ENCODE peak calls at places on chromosome 9, in eight cellular contexts. Q is midbrain; L is stimulated activated CD8-positive, alpha-beta memory T cell treated with anti-CD3 and anti-CD28 coated beads, Interleukin-7, amount 100 ng/mL, for 1 hour; C is CD8-positive, alpha-beta memory T cell; E is psoas muscle; A is HTR-8/SVneo; F is activated T-helper 1 cell treated with anti-CD3 and anti-CD28 coated beads, Interleukin-12 subunit alpha, Interleukin-12 subunit beta, Interleukin-2, Interleukin-4 antibody, amounts not matched to agents 30 ng/mL and 10 ng/mL and 1 ng/mL, durations not matched to agents 14 hours and 24 hours and 36 hours; R is T-helper 1 cell. V is an unnamed sample.

GRCh38 chr9:89677696-89678393 is 73.0 kb downstream of the GADD45G start:
- DNase-seq in Q (no peak), L (no peak), C (no peak), E (no peak), A (no peak), F (no peak), R (no peak), V (no peak)

GRCh38 chr9:27088981-27089380 is 20.0 kb upstream of the TEK start:
- DNase-seq in Q (no peak), L (no peak), C (no peak), E (no peak), A (no peak), F (no peak), R (no peak), V (no peak)

GRCh38 chr9:91908746-91909145 is 41.3 kb downstream of the ROR2 start:
- DNase-seq in Q (no peak), L (no peak), C (no peak), E (no peak), A (no peak), F (no peak), R (no peak), V (no peak)

GRCh38 chr9:80146466-80146865 is 574.7 kb downstream of the TLE4 start:
- DNase-seq in Q (peak; percentile 0), L (no peak), C (no peak), E (no peak), A (peak; percentile 1), F (no peak), R (no peak), V (no peak)

GRCh38 chr9:71762900-71763653 is 5.2 kb downstream of the CEMIP2 start:
- DNase-seq in Q (no peak), L (no peak), C (no peak), E (no peak), A (no peak), F (no peak), R (no peak), V (peak; percentile 68)

GRCh38 chr9:99294850-99295461 is 72.9 kb downstream of the SEC61B start:
- DNase-seq in Q (no peak), L (no peak), C (no peak), E (no peak), A (peak; percentile 2), F (no peak), R (no peak), V (no peak)

GRCh38 chr9:5428794-5429528 is 8.8 kb downstream of the PLGRKT start:
- DNase-seq in Q (no peak), L (no peak), C (no peak), E (no peak), A (no peak), F (no peak), R (no peak), V (no peak)

GRCh38 chr9:14895806-14896205 is 14.4 kb downstream of the FREM1 start:
- DNase-seq in Q (no peak), L (no peak), C (no peak), E (no peak), A (no peak), F (no peak), R (no peak), V (peak; percentile 65)

GRCh38 chr9:77759391-77759790 is 111.3 kb upstream of the GNA14 start:
- DNase-seq in Q (no peak), L (no peak), C (no peak), E (no peak), A (no peak), F (no peak), R (no peak), V (no peak)

GRCh38 chr9:14153310-14153720 is 160.6 kb downstream of the NFIB start:
- DNase-seq in Q (no peak), L (no peak), C (no peak), E (no peak), A (no peak), F (no peak), R (no peak), V (no peak)

GRCh38 chr9:102445181-102445747 is 549.9 kb upstream of the CYLC2 start:
- DNase-seq in Q (no peak), L (no peak), C (no peak), E (no peak), A (no peak), F (no peak), R (no peak), V (no peak)

GRCh38 chr9:130668694-130669093 is 4.3 kb downstream of the PRDM12 start:
- DNase-seq in Q (no peak), L (no peak), C (no peak), E (no peak), A (no peak), F (no peak), R (no peak), V (no peak)

GRCh38 chr9:135156525-135157510 is 69.3 kb downstream of the OLFM1 start:
- DNase-seq in Q (peak; percentile 14), L (no peak), C (no peak), E (peak; percentile 68), A (peak; percentile 48), F (peak; percentile 3), R (no peak), V (peak; percentile 9)

GRCh38 chr9:118635416-118635815 is 733.8 kb downstream of the BRINP1 start:
- DNase-seq in Q (no peak), L (no peak), C (no peak), E (no peak), A (no peak), F (no peak), R (no peak), V (no peak)

GRCh38 chr9:121736147-121736721 is 84.8 kb downstream of the DAB2IP start:
- DNase-seq in Q (no peak), L (no peak), C (no peak), E (peak; percentile 85), A (no peak), F (no peak), R (no peak), V (no peak)

GRCh38 chr9:22111871-22112247 is 102.8 kb upstream of the CDKN2B start:
- DNase-seq in Q (no peak), L (no peak), C (no peak), E (no peak), A (no peak), F (no peak), R (no peak), V (peak; percentile 82)

GRCh38 chr9:134710912-134711311 is 69.3 kb downstream of the COL5A1 start:
- DNase-seq in Q (no peak), L (no peak), C (no peak), E (peak; percentile 47), A (no peak), F (no peak), R (no peak), V (no peak)

GRCh38 chr9:115921301-115921700 is 232.3 kb upstream of the PAPPA start:
- DNase-seq in Q (no peak), L (no peak), C (no peak), E (no peak), A (no peak), F (no peak), R (no peak), V (no peak)

GRCh38 chr9:125142560-125143376 is 560 bp downstream of the SCAI start:
- DNase-seq in Q (no peak), L (no peak), C (no peak), E (no peak), A (peak; percentile 4), F (no peak), R (no peak), V (no peak)

GRCh38 chr9:137509198-137509597 is 41.0 kb downstream of the PNPLA7 start:
- DNase-seq in Q (no peak), L (no peak), C (no peak), E (peak; percentile 10), A (no peak), F (no peak), R (no peak), V (no peak)

GRCh38 chr9:30970186-30970585 is 1414.3 kb upstream of the ACO1 start:
- DNase-seq in Q (no peak), L (no peak), C (no peak), E (no peak), A (no peak), F (no peak), R (no peak), V (no peak)

GRCh38 chr9:126844085-126844484 is 16.4 kb upstream of the ZBTB34 start:
- DNase-seq in Q (peak; percentile 40), L (no peak), C (no peak), E (no peak), A (peak; percentile 72), F (no peak), R (no peak), V (peak; percentile 87)

GRCh38 chr9:69857828-69858227 is 37.2 kb downstream of the CFAP95 start:
- DNase-seq in Q (no peak), L (no peak), C (no peak), E (no peak), A (no peak), F (no peak), R (no peak), V (no peak)

GRCh38 chr9:96344458-96345180 is 38.9 kb downstream of the SLC35D2 start:
- DNase-seq in Q (peak; percentile 69), L (no peak), C (no peak), E (no peak), A (peak; percentile 84), F (no peak), R (no peak), V (peak; percentile 76)

GRCh38 chr9:91714020-91714721 is 235.9 kb downstream of the ROR2 start:
- DNase-seq in Q (no peak), L (no peak), C (no peak), E (peak; percentile 77), A (peak; percentile 28), F (no peak), R (no peak), V (peak; percentile 21)

GRCh38 chr9:101437806-101438232 is 2.2 kb upstream of the ALDOB start:
- DNase-seq in Q (no peak), L (no peak), C (no peak), E (no peak), A (no peak), F (no peak), R (no peak), V (no peak)

GRCh38 chr9:68480807-68481206 is 59.9 kb downstream of the TMEM252 start:
- DNase-seq in Q (no peak), L (no peak), C (no peak), E (no peak), A (no peak), F (no peak), R (no peak), V (no peak)

GRCh38 chr9:131580358-131580757 is 35.0 kb downstream of the PRRT1B start:
- DNase-seq in Q (no peak), L (no peak), C (no peak), E (no peak), A (no peak), F (no peak), R (no peak), V (no peak)

GRCh38 chr9:137740311-137740710 is 121.5 kb downstream of the EHMT1 start:
- DNase-seq in Q (no peak), L (no peak), C (no peak), E (peak; percentile 65), A (no peak), F (no peak), R (no peak), V (no peak)

GRCh38 chr9:34124103-34124502 is 2.4 kb downstream of the DCAF12 start:
- DNase-seq in Q (no peak), L (no peak), C (no peak), E (no peak), A (no peak), F (no peak), R (no peak), V (no peak)

GRCh38 chr9:19378154-19378553 is 1.9 kb downstream of the RPS6 start:
- DNase-seq in Q (no peak), L (no peak), C (no peak), E (no peak), A (no peak), F (no peak), R (no peak), V (no peak)

GRCh38 chr9:19441730-19442129 is 32.9 kb downstream of the ACER2 start:
- DNase-seq in Q (no peak), L (no peak), C (no peak), E (no peak), A (no peak), F (no peak), R (no peak), V (no peak)

GRCh38 chr9:96680812-96681499 is 25.8 kb upstream of the PRXL2C start:
- DNase-seq in Q (no peak), L (no peak), C (no peak), E (no peak), A (no peak), F (no peak), R (no peak), V (no peak)

GRCh38 chr9:38360880-38361836 is 31.3 kb upstream of the ALDH1B1 start:
- DNase-seq in Q (no peak), L (no peak), C (no peak), E (no peak), A (no peak), F (no peak), R (no peak), V (no peak)